ENCODE peak calls at places on chromosomes 7 and 10, in five cellular contexts. Z, L, N, I and H are unnamed samples.
A peak's percentile ranks its signal among the peaks of the same experiment; 100 is the strongest.

GRCh38 chr10:12465385-12466136 is 116.2 kb downstream of the CAMK1D start:
- DNase-seq in Z (no peak), L (no peak), N (no peak), I (no peak), H (no peak)

GRCh38 chr7:26156454-26157365 is 4.7 kb downstream of the NFE2L3 start:
- DNase-seq in Z (peak; percentile 28), L (peak; percentile 93), N (peak; percentile 51), I (no peak), H (peak; percentile 91)

GRCh38 chr7:99837649-99838361 is 10.0 kb downstream of the CYP3A43 start:
- DNase-seq in Z (no peak), L (peak; percentile 32), N (peak; percentile 40), I (no peak), H (peak; percentile 68)

GRCh38 chr7:85191383-85191782 is 4.5 kb upstream of the SEMA3D start:
- DNase-seq in Z (peak; percentile 19), L (peak; percentile 73), N (peak; percentile 16), I (peak; percentile 37), H (peak; percentile 19)

GRCh38 chr7:22406715-22407114 is 49.8 kb upstream of the RAPGEF5 start:
- DNase-seq in Z (no peak), L (no peak), N (no peak), I (no peak), H (no peak)

GRCh38 chr10:123715546-123715945 is 49.4 kb downstream of the GPR26 start:
- DNase-seq in Z (no peak), L (no peak), N (no peak), I (no peak), H (no peak)

GRCh38 chr10:124180044-124180745 is 86.8 kb upstream of the CHST15 start:
- DNase-seq in Z (no peak), L (no peak), N (no peak), I (no peak), H (no peak)

GRCh38 chr10:53997953-53998352 is 803.1 kb downstream of the PCDH15 start:
- DNase-seq in Z (no peak), L (peak; percentile 60), N (peak; percentile 15), I (peak; percentile 29), H (no peak)

GRCh38 chr10:60731134-60731883 is 47.0 kb upstream of the CDK1 start:
- DNase-seq in Z (no peak), L (peak; percentile 60), N (no peak), I (no peak), H (peak; percentile 79)

GRCh38 chr10:35202050-35202449 is 75.4 kb downstream of the CREM start:
- DNase-seq in Z (no peak), L (no peak), N (no peak), I (no peak), H (no peak)

GRCh38 chr10:48821692-48822091 is 117.9 kb downstream of the LRRC18 start:
- DNase-seq in Z (no peak), L (no peak), N (no peak), I (no peak), H (no peak)

GRCh38 chr7:68246189-68246633 is 1249.6 kb downstream of the TYW1 start:
- DNase-seq in Z (no peak), L (peak; percentile 21), N (peak; percentile 74), I (no peak), H (peak; percentile 94)

GRCh38 chr10:49663596-49663995 is 15.9 kb upstream of the C10orf53 start:
- DNase-seq in Z (no peak), L (no peak), N (no peak), I (peak; percentile 76), H (no peak)

GRCh38 chr10:29635711-29636144 is 957 bp upstream of the SVIL start:
- DNase-seq in Z (no peak), L (no peak), N (peak; percentile 41), I (no peak), H (no peak)

GRCh38 chr7:126178865-126179264 is 1073.9 kb downstream of the GRM8 start:
- DNase-seq in Z (no peak), L (no peak), N (no peak), I (no peak), H (no peak)

GRCh38 chr10:103982639-103983038 is 15.7 kb downstream of the SLK start:
- DNase-seq in Z (peak; percentile 34), L (no peak), N (no peak), I (peak; percentile 32), H (peak; percentile 53)
- H3K4me3 ChIP-seq in Z (no peak overlapping the region), L (no peak overlapping the region), N (no peak overlapping the region), I (no peak overlapping the region), H (peak overlapping the region; percentile 19)

GRCh38 chr10:75773139-75773801 is 341.8 kb downstream of the LRMDA start:
- DNase-seq in Z (no peak), L (peak; percentile 100), N (peak; percentile 65), I (no peak), H (no peak)
- H3K27ac ChIP-seq in Z (no peak overlapping the region), L (peak overlapping the region; percentile 76), N (peak overlapping the region; percentile 68), I (peak overlapping the region; percentile 41), H (no peak overlapping the region)

GRCh38 chr10:7410306-7410799 is 481 bp downstream of the SFMBT2 start:
- DNase-seq in Z (no peak), L (no peak), N (peak; percentile 33), I (peak; percentile 60), H (peak; percentile 16)
- TF ChIP-seq EZH2phosphoT487 in Z (no peak), L (no peak), N (no peak), I (no peak), H (no peak)

DNA sequence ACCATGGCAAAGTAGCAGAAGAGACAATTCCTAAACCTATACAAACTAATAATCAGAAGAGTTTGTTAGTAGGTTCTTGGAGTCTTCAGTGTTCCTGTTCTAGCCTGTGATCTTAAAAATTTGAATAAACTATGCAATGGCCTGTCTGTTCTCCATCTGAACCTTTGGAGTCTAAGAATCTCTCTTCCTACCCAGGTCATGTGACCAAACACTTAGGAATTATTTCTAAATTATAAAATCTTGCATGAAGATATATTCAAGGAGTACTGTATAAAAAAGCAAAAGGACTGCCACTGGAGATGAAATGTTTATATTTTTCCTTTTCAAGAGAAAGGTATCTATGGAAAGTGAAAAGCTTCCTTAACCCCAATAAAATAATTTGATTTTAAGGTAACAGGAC is 2.4 kb downstream of the MKI67 start:
- DNase-seq in Z (no peak), L (no peak), N (no peak), I (no peak), H (no peak)
- H3K4me3 ChIP-seq in Z (no peak overlapping the region), L (peak overlapping the region; percentile 77), N (no peak overlapping the region), I (no peak overlapping the region), H (peak overlapping the region; percentile 73)

GRCh38 chr7:92155108-92155755 is 21.0 kb upstream of the CYP51A1 start:
- DNase-seq in Z (no peak), L (no peak), N (no peak), I (no peak), H (no peak)

GRCh38 chr7:92156976-92157375 is 22.0 kb downstream of the LRRD1 start:
- DNase-seq in Z (no peak), L (no peak), N (no peak), I (no peak), H (no peak)

GRCh38 chr7:92161271-92161670 is 17.7 kb downstream of the LRRD1 start:
- DNase-seq in Z (no peak), L (no peak), N (no peak), I (no peak), H (no peak)

GRCh38 chr7:92158660-92159575 is 20.0 kb downstream of the LRRD1 start:
- DNase-seq in Z (no peak), L (peak; percentile 71), N (no peak), I (no peak), H (peak; percentile 29)
- H3K27ac ChIP-seq in Z (no peak overlapping the region), L (no peak overlapping the region), N (no peak overlapping the region), I (peak overlapping the region; percentile 37), H (no peak overlapping the region)

GRCh38 chr7:127776776-127777390 is 124.9 kb downstream of the SND1 start:
- DNase-seq in Z (no peak), L (no peak), N (no peak), I (no peak), H (no peak)
- TF ChIP-seq EZH2phosphoT487 in Z (no peak), L (no peak), N (no peak), I (no peak), H (no peak)